ENCODE peak calls at places on chromosomes 6 and 20, in nine cellular contexts. W is sigmoid colon, D is stomach, C is HCT116, T is esophagus muscularis mucosa, M is HepG2, Z is suprapubic skin, K is GM12878, V is SK-N-SH. G is an unnamed sample. For H3K4me1, the result is how much of the 10 kb centered on the place peaks cover.

GRCh38 chr6:106446287-106446885 is 85.9 kb downstream of the CRYBG1 start:
- DNase-seq in Z (no peak), D (no peak), M (no peak), V (peak), C (no peak), K (no peak), W (no peak), T (no peak), G (no peak)

GRCh38 chr20:4563534-4563933 is 158.2 kb upstream of the PRND start:
- DNase-seq in K (no peak), V (no peak), D (no peak), W (no peak), T (peak), M (peak), C (no peak), Z (no peak), G (no peak)

GRCh38 chr6:38477680-38478260 is 162.0 kb downstream of the BTBD9 start:
- DNase-seq in K (no peak), V (no peak), D (no peak), Z (no peak), T (no peak), W (no peak), C (no peak), M (no peak), G (no peak)

GRCh38 chr6:797479-798077 is 104.6 kb upstream of the EXOC2 start:
- DNase-seq in M (peak), W (no peak), V (peak), Z (no peak), T (peak), C (peak), D (peak), K (no peak), G (peak)

GRCh38 chr20:15759546-15760216 is 813.6 kb downstream of the KIF16B start:
- DNase-seq in V (peak), W (no peak), T (no peak), K (no peak), Z (no peak), M (no peak), D (no peak), C (no peak), G (no peak)

GRCh38 chr6:13554929-13555333 is 19.5 kb upstream of the SIRT5 start:
- DNase-seq in C (no peak), W (peak), V (no peak), T (no peak), Z (no peak), K (no peak), D (no peak), M (no peak), G (no peak)

GRCh38 chr6:140193269-140193668 is 818.8 kb upstream of the CITED2 start:
- DNase-seq in D (no peak), M (no peak), K (no peak), T (no peak), W (no peak), V (no peak), C (no peak), Z (no peak), G (no peak)

GRCh38 chr20:33653218-33653899 is 8.8 kb upstream of the C20orf144 start:
- DNase-seq in T (no peak), D (peak), C (peak), V (peak), Z (peak), M (peak), K (no peak), W (peak), G (peak)

GRCh38 chr20:34200020-34200419 is 41.2 kb upstream of the ASIP start:
- DNase-seq in M (no peak), K (no peak), T (no peak), V (no peak), C (no peak), W (no peak), Z (no peak), D (no peak), G (no peak)

GRCh38 chr20:44396369-44396768 is 40.9 kb downstream of the HNF4A start:
- DNase-seq in W (no peak), K (no peak), C (no peak), Z (no peak), D (no peak), M (no peak), V (no peak), T (no peak), G (no peak)

GRCh38 chr6:155448823-155449789 is 6.5 kb downstream of the NOX3 start:
- DNase-seq in K (no peak), W (no peak), T (no peak), V (peak), M (no peak), D (no peak), Z (no peak), C (no peak), G (no peak)

GRCh38 chr6:142926177-142926493 is 18.8 kb downstream of the HIVEP2 start:
- DNase-seq in V (no peak), C (no peak), W (no peak), K (no peak), M (no peak), D (no peak), Z (no peak), T (no peak), G (no peak)

GRCh38 chr20:51062065-51062464 is 39.2 kb upstream of the KCNG1 start:
- DNase-seq in Z (no peak), D (no peak), T (no peak), C (no peak), K (no peak), M (no peak), V (no peak), W (no peak), G (no peak)

GRCh38 chr20:21508230-21509078 is 5.4 kb downstream of the NKX2-2 start:
- DNase-seq in T (no peak), M (no peak), C (no peak), W (no peak), D (no peak), K (no peak), Z (no peak), V (peak), G (no peak)

GRCh38 chr6:77620290-77620882 is 32.5 kb upstream of the MEI4 start:
- DNase-seq in W (no peak), V (peak), C (peak), D (peak), T (no peak), M (peak), K (no peak), Z (no peak), G (no peak)

GRCh38 chr20:42179768-42180167 is 561.6 kb upstream of the CHD6 start:
- DNase-seq in K (no peak), W (no peak), M (no peak), V (no peak), T (no peak), Z (no peak), D (no peak), C (no peak), G (no peak)

GRCh38 chr6:134178230-134179044 is 126.0 kb upstream of the SLC2A12 start:
- DNase-seq in K (peak), C (peak), W (peak), V (peak), D (peak), T (peak), M (peak), Z (peak), G (peak)

GRCh38 chr6:125747589-125748533 is 1.6 kb upstream of the HEY2 start:
- DNase-seq in W (peak), Z (peak), V (peak), K (no peak), T (no peak), D (peak), C (no peak), M (no peak), G (peak)

GRCh38 chr6:143581835-143582480 is 70.4 kb upstream of the FUCA2 start:
- DNase-seq in W (no peak), Z (no peak), M (peak), D (no peak), K (no peak), V (no peak), C (no peak), T (no peak), G (no peak)

GRCh38 chr6:44542401-44543116 is 155.1 kb downstream of the CDC5L start:
- DNase-seq in C (no peak), D (no peak), Z (peak), T (no peak), W (no peak), K (no peak), V (no peak), M (no peak), G (no peak)

GRCh38 chr20:56795492-56795891 is 166.4 kb downstream of the TFAP2C start:
- DNase-seq in V (no peak), D (no peak), T (no peak), M (no peak), Z (no peak), K (no peak), W (no peak), C (no peak), G (no peak)

GRCh38 chr6:34195726-34196115 is 41.0 kb upstream of the HMGA1 start:
- DNase-seq in C (no peak), D (no peak), Z (no peak), T (no peak), W (no peak), M (no peak), V (no peak), K (no peak), G (no peak)

GRCh38 chr6:94902974-94903628 is 674.2 kb upstream of the MANEA start:
- DNase-seq in T (no peak), K (no peak), V (no peak), Z (no peak), D (no peak), W (no peak), M (peak), C (no peak), G (no peak)

GRCh38 chr20:49697071-49697470 is 16.6 kb downstream of the B4GALT5 start:
- DNase-seq in Z (no peak), K (no peak), V (no peak), T (no peak), M (no peak), C (no peak), W (no peak), D (peak), G (peak)

GRCh38 chr6:157907651-157908050 is 74.0 kb upstream of the SYNJ2 start:
- DNase-seq in W (no peak), Z (no peak), V (no peak), D (no peak), T (no peak), M (no peak), K (no peak), C (no peak), G (no peak)

GRCh38 chr6:90537723-90538407 is 49.0 kb downstream of the MAP3K7 start:
- DNase-seq in K (peak), Z (no peak), M (no peak), T (no peak), V (no peak), C (no peak), W (no peak), D (no peak), G (no peak)

GRCh38 chr6:291148-291696 is 1.1 kb upstream of the DUSP22 start:
- DNase-seq in W (no peak), D (no peak), M (no peak), T (peak), C (no peak), V (no peak), K (no peak), Z (no peak), G (no peak)

GRCh38 chr20:12827796-12828406 is 180.9 kb upstream of the SPTLC3 start:
- DNase-seq in W (no peak), M (no peak), Z (no peak), T (no peak), D (no peak), V (no peak), C (no peak), K (no peak), G (no peak)

GRCh38 chr6:30651143-30651542 is 4.2 kb downstream of the C6orf136 start:
- DNase-seq in C (no peak), V (no peak), M (no peak), W (no peak), T (no peak), K (no peak), D (no peak), Z (no peak), G (no peak)
- TF ChIP-seq POLR2AphosphoS5 in C (peak), V (no peak), M (no peak), W (no peak), T (no peak), K (no peak), D (no peak), Z (no peak), G (no peak)

DNA sequence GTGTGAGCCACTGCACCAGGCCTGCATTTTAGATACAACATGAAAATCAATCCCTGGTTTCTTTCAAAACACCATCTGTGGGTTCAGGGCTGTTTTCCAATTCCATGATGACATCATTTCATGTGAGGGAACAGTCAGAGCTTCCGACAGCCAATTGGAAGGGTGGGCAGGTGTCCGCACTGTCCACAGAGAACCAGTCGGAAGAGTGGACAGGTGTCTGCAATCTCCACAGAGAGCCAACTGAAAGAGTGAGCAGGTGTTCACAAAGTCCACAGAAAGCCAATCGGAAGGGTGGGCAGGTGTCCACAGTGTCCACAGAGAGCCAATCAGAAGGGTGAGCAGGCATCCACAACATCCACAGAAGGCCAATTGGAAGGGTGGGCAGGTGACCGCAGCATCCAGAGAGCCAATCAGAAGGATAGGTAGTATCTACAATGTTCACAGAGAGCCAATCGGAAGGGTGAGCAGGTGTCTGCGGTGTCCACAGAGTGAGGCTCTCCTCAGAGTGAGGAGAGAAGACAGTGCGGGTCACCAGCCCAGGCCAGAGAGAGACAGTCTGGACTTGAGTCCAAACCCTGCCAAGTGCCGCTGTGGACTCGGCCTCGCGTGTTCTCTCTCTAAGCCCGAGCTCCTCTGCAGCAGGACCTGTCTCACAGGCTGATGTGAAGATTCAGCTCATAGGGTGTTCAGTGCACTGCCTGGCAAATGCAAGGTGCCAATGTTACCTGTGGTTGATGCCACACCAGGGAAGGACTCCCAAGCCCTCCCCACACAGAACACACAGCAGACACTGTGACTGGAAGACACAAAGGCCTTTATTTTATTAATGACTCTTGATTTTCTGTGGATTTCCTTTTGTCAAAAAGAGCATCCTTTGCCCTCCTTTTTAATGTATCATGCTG is 57.3 kb downstream of the DLL1 start:
- DNase-seq in Z (no peak), T (no peak), K (no peak), M (no peak), W (no peak), V (no peak), D (no peak), C (no peak), G (no peak)
- H3K27ac ChIP-seq in Z (no peak), T (no peak), K (no peak), M (no peak), W (no peak), V (no peak), D (no peak), C (no peak), G (no peak)

GRCh38 chr6:150659046-150659763 is 59.5 kb downstream of the PLEKHG1 start:
- DNase-seq in Z (no peak), C (no peak), K (no peak), M (no peak), V (peak), W (no peak), D (peak), T (no peak), G (peak)

GRCh38 chr6:150666071-150666470 is 66.4 kb downstream of the PLEKHG1 start:
- DNase-seq in D (no peak), V (no peak), Z (no peak), T (no peak), K (no peak), C (no peak), M (no peak), W (peak), G (peak)

GRCh38 chr6:150662814-150663213 is 63.1 kb downstream of the PLEKHG1 start:
- DNase-seq in C (no peak), Z (no peak), T (no peak), M (no peak), D (no peak), W (no peak), K (no peak), V (no peak), G (no peak)

GRCh38 chr6:150664091-150664490 is 64.4 kb downstream of the PLEKHG1 start:
- DNase-seq in M (no peak), W (no peak), V (no peak), T (no peak), D (no peak), K (no peak), Z (no peak), C (no peak), G (no peak)

GRCh38 chr6:150661608-150662007 is 61.9 kb downstream of the PLEKHG1 start:
- DNase-seq in K (no peak), M (no peak), V (no peak), T (no peak), D (no peak), W (no peak), Z (no peak), C (no peak), G (no peak)
- H3K4me1 ChIP-seq in K (under half), M (under half), V (under half), T (under half), D (under half), W (under half), Z (under half), C (under half), G (under half)

DNA sequence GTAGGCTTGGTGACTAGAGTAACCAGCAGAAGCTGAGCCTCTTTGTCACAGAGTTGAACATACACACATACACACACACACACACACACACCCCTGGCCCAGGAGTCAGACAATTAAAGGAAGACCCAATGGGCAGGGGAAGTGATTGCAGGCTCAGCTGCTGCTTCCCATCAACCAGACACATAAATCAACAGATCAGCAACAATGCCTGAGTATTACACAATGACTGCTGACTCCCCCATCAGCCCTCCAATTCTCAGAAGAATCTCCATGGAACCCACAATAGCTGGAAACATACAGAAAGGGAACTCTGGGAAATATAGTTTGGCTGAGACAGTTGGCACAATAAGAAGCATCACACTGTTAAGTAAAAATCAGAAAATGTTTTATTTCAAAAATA is 270.4 kb upstream of the PLCB4 start:
- DNase-seq in D (no peak), W (no peak), V (no peak), Z (no peak), C (no peak), K (no peak), M (no peak), T (no peak), G (no peak)
- TF ChIP-seq POLR2AphosphoS5 in D (no peak), W (no peak), V (no peak), Z (no peak), C (no peak), K (no peak), M (no peak), T (no peak), G (no peak)

GRCh38 chr20:36141310-36141709 is 13.2 kb upstream of the EPB41L1 start:
- DNase-seq in K (no peak), C (no peak), T (no peak), D (no peak), V (no peak), Z (no peak), M (no peak), W (no peak), G (no peak)
- H3K27ac ChIP-seq in K (no peak), C (no peak), T (no peak), D (no peak), V (no peak), Z (no peak), M (no peak), W (no peak), G (no peak)

GRCh38 chr6:7146079-7146828 is 38.5 kb downstream of the RREB1 start:
- DNase-seq in Z (no peak), W (peak), T (no peak), M (peak), V (no peak), K (no peak), D (peak), C (no peak), G (peak)
- H3K4me1 ChIP-seq in Z (half or more), W (half or more), T (half or more), M (half or more), V (under half), K (half or more), D (half or more), C (under half), G (half or more)

GRCh38 chr20:10487354-10488115 is 52.4 kb downstream of the SLX4IP start:
- DNase-seq in V (no peak), K (no peak), D (no peak), T (no peak), Z (no peak), C (no peak), W (no peak), M (no peak), G (no peak)
- TF ChIP-seq POLR2AphosphoS5 in V (no peak), K (no peak), D (no peak), T (no peak), Z (no peak), C (no peak), W (no peak), M (no peak), G (no peak)